ENCODE peak calls at places on chromosomes 7 and 10, in nine cellular contexts. K, C, G, Z, W, S, T, L and R are unnamed samples.

GRCh38 chr10:62852961-62853702 is 37.0 kb upstream of the EGR2 start:
- DNase-seq in S (no peak), L (no peak), W (no peak), K (no peak), Z (no peak), G (no peak), C (no peak), T (no peak), R (no peak)

GRCh38 chr7:130299909-130300308 is 6.9 kb downstream of the CPA4 start:
- DNase-seq in W (no peak), C (no peak), K (no peak), Z (no peak), S (no peak), G (no peak), T (no peak), L (no peak), R (no peak)

GRCh38 chr7:29622335-29623265 is 59.0 kb downstream of the PRR15 start:
- DNase-seq in Z (no peak), G (peak; percentile 71), S (no peak), C (no peak), W (no peak), K (no peak), L (no peak), T (peak; percentile 88), R (no peak)

GRCh38 chr10:63421591-63421990 is 44.2 kb downstream of the JMJD1C start:
- DNase-seq in T (no peak), L (no peak), W (no peak), K (no peak), G (no peak), S (no peak), C (no peak), Z (no peak), R (no peak)

GRCh38 chr7:37705976-37706375 is 22.4 kb downstream of the GPR141 start:
- DNase-seq in G (no peak), T (no peak), S (no peak), W (no peak), C (no peak), K (no peak), L (no peak), Z (no peak), R (no peak)

GRCh38 chr10:132817701-132818211 is 31.8 kb upstream of the NKX6-2 start:
- DNase-seq in W (no peak), K (no peak), L (no peak), T (no peak), G (no peak), C (no peak), Z (no peak), S (no peak), R (no peak)

GRCh38 chr7:8274589-8274988 is 12.6 kb upstream of the ICA1 start:
- DNase-seq in K (no peak), L (no peak), C (no peak), T (no peak), S (no peak), Z (no peak), G (no peak), W (no peak), R (no peak)

GRCh38 chr7:115693779-115694178 is 336.8 kb downstream of the TFEC start:
- DNase-seq in K (no peak), T (no peak), G (no peak), L (no peak), C (no peak), S (no peak), Z (no peak), W (no peak), R (no peak)

GRCh38 chr10:5811387-5811821 is 1.8 kb downstream of the GDI2 start:
- DNase-seq in W (no peak), Z (no peak), K (peak; percentile 1), S (no peak), T (peak; percentile 19), C (no peak), G (no peak), L (no peak), R (no peak)

GRCh38 chr10:133237241-133238065 is at the start of gene VENTX:
- DNase-seq in L (no peak), T (no peak), Z (no peak), W (no peak), C (no peak), S (no peak), G (no peak), K (no peak), R (no peak)

GRCh38 chr7:87517136-87517805 is 41.8 kb upstream of the ABCB4 start:
- DNase-seq in K (no peak), W (no peak), L (no peak), T (no peak), C (no peak), G (no peak), S (no peak), Z (no peak), R (no peak)

GRCh38 chr7:74299401-74299800 is 10.2 kb downstream of the CLIP2 start:
- DNase-seq in Z (no peak), S (no peak), K (no peak), W (no peak), L (no peak), T (no peak), G (no peak), C (no peak), R (no peak)

GRCh38 chr7:51034531-51035264 is 252.0 kb upstream of the GRB10 start:
- DNase-seq in Z (no peak), G (peak; percentile 19), L (no peak), S (no peak), T (no peak), W (no peak), K (no peak), C (no peak), R (no peak)

GRCh38 chr10:110625356-110625894 is 18.7 kb upstream of the RBM20 start:
- DNase-seq in Z (no peak), K (no peak), W (no peak), G (no peak), T (no peak), S (no peak), L (no peak), C (no peak), R (no peak)

GRCh38 chr10:93398528-93398927 is 83.6 kb downstream of the MYOF start:
- DNase-seq in W (no peak), T (no peak), G (no peak), C (no peak), Z (no peak), L (no peak), K (no peak), S (no peak), R (no peak)

GRCh38 chr7:51009716-51010496 is 227.2 kb upstream of the GRB10 start:
- DNase-seq in W (no peak), S (no peak), Z (no peak), K (no peak), C (no peak), T (no peak), G (no peak), L (no peak), R (no peak)

GRCh38 chr7:66267249-66267648 is 62.1 kb downstream of the TPST1 start:
- DNase-seq in Z (no peak), K (no peak), W (no peak), C (no peak), L (no peak), G (no peak), T (peak; percentile 90), S (no peak), R (no peak)

GRCh38 chr10:14362098-14362497 is 31.4 kb upstream of the FRMD4A start:
- DNase-seq in G (no peak), S (no peak), C (no peak), L (no peak), T (no peak), Z (no peak), K (no peak), W (no peak), R (no peak)

GRCh38 chr7:135673360-135673706 is 11.0 kb downstream of the STMP1 start:
- DNase-seq in K (no peak), W (no peak), C (no peak), L (no peak), G (no peak), Z (no peak), S (no peak), T (no peak), R (no peak)

GRCh38 chr7:98754041-98754479 is 115.8 kb downstream of the TMEM130 start:
- DNase-seq in K (no peak), G (peak; percentile 27), W (peak; percentile 50), L (no peak), T (no peak), S (no peak), Z (no peak), C (no peak), R (no peak)

GRCh38 chr7:84364708-84365107 is 170.1 kb upstream of the SEMA3A start:
- DNase-seq in G (no peak), W (no peak), K (no peak), L (no peak), T (no peak), C (no peak), S (no peak), Z (no peak), R (no peak)

GRCh38 chr7:47549916-47550315 is 32.0 kb downstream of the TNS3 start:
- DNase-seq in K (no peak), W (no peak), Z (no peak), T (no peak), C (no peak), G (no peak), L (no peak), S (no peak), R (no peak)

GRCh38 chr10:43420369-43421200 is 11.6 kb upstream of the HNRNPF start:
- DNase-seq in K (peak; percentile 82), S (peak; percentile 73), G (peak; percentile 74), T (no peak), C (peak; percentile 77), W (peak; percentile 80), Z (peak; percentile 94), L (peak; percentile 52), R (peak; percentile 24)

GRCh38 chr7:150321788-150322113 is 1.4 kb upstream of the LRRC61 start:
- DNase-seq in T (no peak), K (no peak), G (no peak), S (no peak), Z (no peak), W (no peak), L (no peak), C (no peak), R (no peak)

GRCh38 chr10:102267748-102268147 is 22.4 kb downstream of the GBF1 start:
- DNase-seq in W (no peak), L (no peak), T (no peak), G (no peak), K (no peak), Z (no peak), C (no peak), S (no peak), R (no peak)

GRCh38 chr7:47320296-47320695 is 261.6 kb downstream of the TNS3 start:
- DNase-seq in C (no peak), K (no peak), S (no peak), Z (no peak), G (no peak), W (no peak), T (no peak), L (no peak), R (no peak)

GRCh38 chr7:12475362-12476063 is 71.8 kb upstream of the VWDE start:
- DNase-seq in S (no peak), W (no peak), T (no peak), K (no peak), Z (no peak), G (no peak), L (no peak), C (no peak), R (no peak)

GRCh38 chr7:111639894-111640293 is 77.6 kb upstream of the IMMP2L start:
- DNase-seq in G (no peak), C (no peak), W (no peak), L (no peak), Z (no peak), S (no peak), T (peak; percentile 31), K (no peak), R (no peak)

GRCh38 chr7:31633894-31634494 is 53.0 kb upstream of the PPP1R17 start:
- DNase-seq in C (peak; percentile 63), G (peak; percentile 83), L (no peak), K (peak; percentile 11), Z (no peak), W (no peak), S (no peak), T (no peak), R (no peak)

GRCh38 chr10:31129880-31130405 is 98.3 kb upstream of the ZNF438 start:
- DNase-seq in Z (no peak), T (no peak), W (no peak), G (no peak), K (no peak), L (no peak), S (no peak), C (no peak), R (no peak)

GRCh38 chr7:84251183-84251845 is 56.7 kb upstream of the SEMA3A start:
- DNase-seq in C (no peak), T (peak; percentile 60), S (no peak), L (no peak), G (no peak), W (no peak), K (no peak), Z (no peak), R (no peak)